ENCODE peak calls at places on chromosomes 6 and 20, in four cellular contexts. One of them, this sample, is unnamed.

GRCh38 chr6:26194774-26195375 is 107.6 kb downstream of the HFE start:
- DNase-seq in cardiac fibroblast: no peak
- DNase-seq in AG04450: no peak
- DNase-seq in left ventricle myocardium inferior: no peak
- DNase-seq in this sample: no peak

GRCh38 chr6:42963855-42964605 is 3.5 kb downstream of the GNMT start:
- DNase-seq in cardiac fibroblast: peak; percentile 68
- DNase-seq in AG04450: peak; percentile 20
- DNase-seq in left ventricle myocardium inferior: no peak
- DNase-seq in this sample: no peak

GRCh38 chr6:39189915-39190544 is 39.2 kb downstream of the KCNK5 start:
- DNase-seq in cardiac fibroblast: peak; percentile 4
- DNase-seq in AG04450: no peak
- DNase-seq in left ventricle myocardium inferior: peak; percentile 25
- DNase-seq in this sample: no peak

GRCh38 chr6:52284131-52284459 is 447 bp downstream of the MCM3 start:
- DNase-seq in cardiac fibroblast: peak; percentile 31
- DNase-seq in AG04450: no peak
- DNase-seq in left ventricle myocardium inferior: peak; percentile 29
- DNase-seq in this sample: no peak

GRCh38 chr20:34516874-34517542 is 786 bp downstream of the DYNLRB1 start:
- DNase-seq in cardiac fibroblast: no peak
- DNase-seq in AG04450: no peak
- DNase-seq in left ventricle myocardium inferior: no peak
- DNase-seq in this sample: no peak

GRCh38 chr6:16803294-16804006 is 42.2 kb upstream of the ATXN1 start:
- DNase-seq in cardiac fibroblast: peak; percentile 74
- DNase-seq in AG04450: peak; percentile 66
- DNase-seq in left ventricle myocardium inferior: peak; percentile 40
- DNase-seq in this sample: peak; percentile 26

GRCh38 chr6:31864818-31865204 is 2.2 kb upstream of the NEU1 start:
- DNase-seq in cardiac fibroblast: no peak
- DNase-seq in AG04450: no peak
- DNase-seq in left ventricle myocardium inferior: no peak
- DNase-seq in this sample: no peak

GRCh38 chr6:90295854-90296345 is 743 bp downstream of the BACH2 start:
- DNase-seq in cardiac fibroblast: peak; percentile 66
- DNase-seq in AG04450: peak; percentile 43
- DNase-seq in left ventricle myocardium inferior: peak; percentile 61
- DNase-seq in this sample: no peak

GRCh38 chr20:50182336-50182735 is 8.3 kb upstream of the CEBPB start:
- DNase-seq in cardiac fibroblast: no peak
- DNase-seq in AG04450: no peak
- DNase-seq in left ventricle myocardium inferior: no peak
- DNase-seq in this sample: no peak

GRCh38 chr20:35447082-35447789 is 8.2 kb upstream of the CEP250 start:
- DNase-seq in cardiac fibroblast: peak; percentile 83
- DNase-seq in AG04450: no peak
- DNase-seq in left ventricle myocardium inferior: peak; percentile 86
- DNase-seq in this sample: no peak

GRCh38 chr20:6397115-6397514 is 274.3 kb upstream of the FERMT1 start:
- DNase-seq in cardiac fibroblast: no peak
- DNase-seq in AG04450: no peak
- DNase-seq in left ventricle myocardium inferior: no peak
- DNase-seq in this sample: no peak

GRCh38 chr20:59004763-59005522 is 2.1 kb downstream of the CTSZ start:
- DNase-seq in cardiac fibroblast: no peak
- DNase-seq in AG04450: no peak
- DNase-seq in left ventricle myocardium inferior: peak; percentile 61
- DNase-seq in this sample: no peak

GRCh38 chr6:127382413-127382812 is 39.0 kb upstream of the ECHDC1 start:
- DNase-seq in cardiac fibroblast: no peak
- DNase-seq in AG04450: no peak
- DNase-seq in left ventricle myocardium inferior: no peak
- DNase-seq in this sample: no peak

GRCh38 chr6:152975204-152975915 is 7.5 kb downstream of the FBXO5 start:
- DNase-seq in cardiac fibroblast: no peak
- DNase-seq in AG04450: no peak
- DNase-seq in left ventricle myocardium inferior: no peak
- DNase-seq in this sample: no peak

GRCh38 chr20:33702861-33703260 is 16.7 kb upstream of the E2F1 start:
- DNase-seq in cardiac fibroblast: no peak
- DNase-seq in AG04450: no peak
- DNase-seq in left ventricle myocardium inferior: peak; percentile 75
- DNase-seq in this sample: no peak

GRCh38 chr6:82842721-82843120 is 222.9 kb downstream of the UBE3D start:
- DNase-seq in cardiac fibroblast: peak; percentile 65
- DNase-seq in AG04450: peak; percentile 23
- DNase-seq in left ventricle myocardium inferior: no peak
- DNase-seq in this sample: peak; percentile 55

GRCh38 chr6:163533443-163533842 is 118.9 kb downstream of the QKI start:
- DNase-seq in cardiac fibroblast: peak; percentile 85
- DNase-seq in AG04450: peak; percentile 80
- DNase-seq in left ventricle myocardium inferior: no peak
- DNase-seq in this sample: peak; percentile 69

GRCh38 chr6:163529605-163530004 is 115.1 kb downstream of the QKI start:
- DNase-seq in cardiac fibroblast: peak; percentile 68
- DNase-seq in AG04450: peak; percentile 69
- DNase-seq in left ventricle myocardium inferior: no peak
- DNase-seq in this sample: peak; percentile 42

GRCh38 chr6:163531122-163531521 is 116.6 kb downstream of the QKI start:
- DNase-seq in cardiac fibroblast: no peak
- DNase-seq in AG04450: no peak
- DNase-seq in left ventricle myocardium inferior: no peak
- DNase-seq in this sample: no peak

GRCh38 chr6:163532526-163533078 is 118.1 kb downstream of the QKI start:
- DNase-seq in cardiac fibroblast: no peak
- DNase-seq in AG04450: no peak
- DNase-seq in left ventricle myocardium inferior: no peak
- DNase-seq in this sample: no peak

GRCh38 chr6:163530406-163530805 is 115.9 kb downstream of the QKI start:
- DNase-seq in cardiac fibroblast: no peak
- DNase-seq in AG04450: no peak
- DNase-seq in left ventricle myocardium inferior: no peak
- DNase-seq in this sample: no peak
- TF ChIP-seq CTCF in cardiac fibroblast: no peak
- TF ChIP-seq CTCF in AG04450: no peak
- TF ChIP-seq CTCF in left ventricle myocardium inferior: no peak
- TF ChIP-seq CTCF in this sample: no peak

GRCh38 chr6:40588070-40588384 is 863 bp upstream of the LRFN2 start:
- DNase-seq in cardiac fibroblast: no peak
- DNase-seq in AG04450: no peak
- DNase-seq in left ventricle myocardium inferior: no peak
- DNase-seq in this sample: no peak
- TF ChIP-seq CTCF in cardiac fibroblast: no peak
- TF ChIP-seq CTCF in AG04450: no peak
- TF ChIP-seq CTCF in left ventricle myocardium inferior: no peak
- TF ChIP-seq CTCF in this sample: no peak

DNA sequence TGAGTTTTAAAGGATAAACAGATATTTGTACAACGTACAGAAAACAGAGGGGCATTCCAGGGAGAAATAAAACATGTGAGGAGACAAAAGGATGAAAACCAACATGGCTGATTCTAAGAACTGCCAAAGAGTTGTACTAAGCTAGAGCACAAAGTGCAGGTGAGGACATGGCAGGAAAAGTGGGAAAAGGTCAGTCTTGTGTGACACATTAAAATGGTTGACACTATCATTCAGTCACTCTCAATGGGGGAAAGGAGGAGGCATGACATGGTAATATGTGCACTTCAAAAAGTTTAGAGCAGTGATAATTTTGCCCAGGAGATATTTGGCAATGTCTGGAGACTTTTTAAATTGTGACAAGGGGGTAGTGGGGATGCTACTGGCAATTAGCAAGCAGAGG is 21.8 kb downstream of the PHIP start:
- DNase-seq in cardiac fibroblast: no peak
- DNase-seq in AG04450: no peak
- DNase-seq in left ventricle myocardium inferior: no peak
- DNase-seq in this sample: no peak
- TF ChIP-seq CTCF in cardiac fibroblast: no peak
- TF ChIP-seq CTCF in AG04450: no peak
- TF ChIP-seq CTCF in left ventricle myocardium inferior: no peak
- TF ChIP-seq CTCF in this sample: no peak

GRCh38 chr6:107728564-107728897 is 95.6 kb downstream of the SCML4 start:
- DNase-seq in cardiac fibroblast: no peak
- DNase-seq in AG04450: no peak
- DNase-seq in left ventricle myocardium inferior: no peak
- DNase-seq in this sample: no peak

GRCh38 chr6:107727096-107727757 is 96.9 kb downstream of the SCML4 start:
- DNase-seq in cardiac fibroblast: no peak
- DNase-seq in AG04450: no peak
- DNase-seq in left ventricle myocardium inferior: no peak
- DNase-seq in this sample: no peak

GRCh38 chr6:107730106-107730505 is 94.0 kb downstream of the SCML4 start:
- DNase-seq in cardiac fibroblast: no peak
- DNase-seq in AG04450: no peak
- DNase-seq in left ventricle myocardium inferior: no peak
- DNase-seq in this sample: no peak

GRCh38 chr6:107730683-107731314 is 93.3 kb downstream of the SCML4 start:
- DNase-seq in cardiac fibroblast: no peak
- DNase-seq in AG04450: no peak
- DNase-seq in left ventricle myocardium inferior: no peak
- DNase-seq in this sample: no peak

GRCh38 chr6:107729098-107729497 is 95.0 kb downstream of the SCML4 start:
- DNase-seq in cardiac fibroblast: no peak
- DNase-seq in AG04450: no peak
- DNase-seq in left ventricle myocardium inferior: no peak
- DNase-seq in this sample: no peak
- TF ChIP-seq CTCF in cardiac fibroblast: no peak
- TF ChIP-seq CTCF in AG04450: peak; percentile 27
- TF ChIP-seq CTCF in left ventricle myocardium inferior: no peak
- TF ChIP-seq CTCF in this sample: no peak

GRCh38 chr6:79250559-79250958 is 16.1 kb upstream of the HMGN3 start:
- DNase-seq in cardiac fibroblast: no peak
- DNase-seq in AG04450: no peak
- DNase-seq in left ventricle myocardium inferior: no peak
- DNase-seq in this sample: no peak

GRCh38 chr6:79246891-79247290 is 12.4 kb upstream of the HMGN3 start:
- DNase-seq in cardiac fibroblast: no peak
- DNase-seq in AG04450: no peak
- DNase-seq in left ventricle myocardium inferior: no peak
- DNase-seq in this sample: no peak

GRCh38 chr6:79249136-79249535 is 14.7 kb upstream of the HMGN3 start:
- DNase-seq in cardiac fibroblast: no peak
- DNase-seq in AG04450: no peak
- DNase-seq in left ventricle myocardium inferior: no peak
- DNase-seq in this sample: no peak

DNA sequence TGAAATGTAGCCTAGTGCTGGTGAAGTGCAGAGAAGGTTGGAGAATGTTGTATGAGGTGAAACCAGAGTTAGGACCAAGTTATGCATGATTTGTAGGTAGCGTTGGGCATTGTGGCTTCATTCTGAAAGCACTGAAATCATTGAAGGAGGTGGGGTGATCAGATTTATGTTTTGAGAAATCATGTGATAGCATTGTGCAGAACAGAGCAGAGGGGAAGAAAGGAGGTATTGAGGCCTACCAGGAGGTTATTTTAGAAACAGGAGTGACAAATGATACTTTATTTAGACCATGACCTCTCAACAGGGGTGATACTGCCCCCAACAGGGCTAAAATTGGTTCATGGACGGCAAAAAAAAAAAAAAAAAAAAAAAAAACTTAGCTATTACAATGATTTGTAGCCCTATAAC is 15.6 kb upstream of the HMGN3 start:
- DNase-seq in cardiac fibroblast: peak; percentile 15
- DNase-seq in AG04450: no peak
- DNase-seq in left ventricle myocardium inferior: no peak
- DNase-seq in this sample: no peak
- TF ChIP-seq CTCF in cardiac fibroblast: no peak
- TF ChIP-seq CTCF in AG04450: peak; percentile 6
- TF ChIP-seq CTCF in left ventricle myocardium inferior: peak; percentile 48
- TF ChIP-seq CTCF in this sample: no peak

GRCh38 chr6:108561742-108562502 is 1.2 kb downstream of the FOXO3 start:
- DNase-seq in cardiac fibroblast: no peak
- DNase-seq in AG04450: no peak
- DNase-seq in left ventricle myocardium inferior: peak; percentile 31
- DNase-seq in this sample: no peak

GRCh38 chr6:108560463-108561308 is at the start of gene FOXO3:
- DNase-seq in cardiac fibroblast: peak; percentile 96
- DNase-seq in AG04450: no peak
- DNase-seq in left ventricle myocardium inferior: peak; percentile 93
- DNase-seq in this sample: no peak

GRCh38 chr6:108563292-108563691 is 2.6 kb downstream of the FOXO3 start:
- DNase-seq in cardiac fibroblast: no peak
- DNase-seq in AG04450: no peak
- DNase-seq in left ventricle myocardium inferior: no peak
- DNase-seq in this sample: no peak

GRCh38 chr6:108564178-108564577 is 3.5 kb downstream of the FOXO3 start:
- DNase-seq in cardiac fibroblast: peak; percentile 73
- DNase-seq in AG04450: no peak
- DNase-seq in left ventricle myocardium inferior: no peak
- DNase-seq in this sample: peak; percentile 97

GRCh38 chr6:108562503-108562993 is 1.8 kb downstream of the FOXO3 start:
- DNase-seq in cardiac fibroblast: peak; percentile 85
- DNase-seq in AG04450: no peak
- DNase-seq in left ventricle myocardium inferior: peak; percentile 64
- DNase-seq in this sample: no peak
- TF ChIP-seq CTCF in cardiac fibroblast: no peak
- TF ChIP-seq CTCF in AG04450: no peak
- TF ChIP-seq CTCF in left ventricle myocardium inferior: peak; percentile 29
- TF ChIP-seq CTCF in this sample: no peak